ENCODE peak calls at places on chromosomes 5 and 9, in seven cellular contexts. V is Right ventricle myocardium superior; R is activated naive CD4-positive, alpha-beta T cell treated with anti-CD3 and anti-CD28 coated beads, Interleukin-2, amount 50 U/mL, for 72 hours; G is GM12878; I is HCT116; A is heart left ventricle; T is left lung. P is an unnamed sample.

GRCh38 chr9:129548571-129549135 is 72.2 kb downstream of the C9orf50 start:
- ATAC-seq in V (no peak), R (no peak), G (no peak), I (no peak), A (peak), T (no peak), P (no peak)

GRCh38 chr9:88046542-88046941 is 72.2 kb upstream of the CDK20 start:
- ATAC-seq in V (no peak), R (no peak), G (no peak), I (no peak), A (no peak), T (no peak), P (no peak)

GRCh38 chr5:6804766-6805165 is 91.5 kb downstream of the TENT4A start:
- ATAC-seq in V (no peak), R (no peak), G (no peak), I (no peak), A (no peak), T (peak), P (no peak)

GRCh38 chr5:76874088-76874581 is 24.3 kb downstream of the S100Z start:
- ATAC-seq in V (no peak), R (no peak), G (peak), I (no peak), A (no peak), T (no peak), P (no peak)

GRCh38 chr9:21711504-21711903 is 90.9 kb upstream of the MTAP start:
- ATAC-seq in V (no peak), R (peak), G (peak), I (peak), A (no peak), T (no peak), P (no peak)

GRCh38 chr5:81213070-81213469 is 20.1 kb upstream of the CKMT2 start:
- ATAC-seq in V (no peak), R (no peak), G (peak), I (peak), A (no peak), T (peak), P (no peak)

GRCh38 chr9:130871395-130872057 is 25.1 kb downstream of the QRFP start:
- ATAC-seq in V (peak), R (no peak), G (peak), I (no peak), A (peak), T (no peak), P (no peak)

GRCh38 chr9:30075451-30076199 is 2308.8 kb upstream of the ACO1 start:
- ATAC-seq in V (no peak), R (peak), G (peak), I (peak), A (no peak), T (no peak), P (peak)

GRCh38 chr5:56202483-56202882 is 30.6 kb downstream of the ANKRD55 start:
- ATAC-seq in V (peak), R (no peak), G (no peak), I (no peak), A (no peak), T (no peak), P (no peak)

GRCh38 chr5:10581867-10582511 is 18.1 kb downstream of the ANKRD33B start:
- ATAC-seq in V (peak), R (no peak), G (no peak), I (no peak), A (no peak), T (no peak), P (no peak)